ENCODE peak calls at places on chromosome 20, in eight cellular contexts. K is spleen, L is left lung, M is heart left ventricle, V is H9, O is ovary, R is lung, G is SK-N-SH. Y is an unnamed sample.
A peak's percentile ranks its signal among the peaks of the same experiment; 100 is the strongest.

GRCh38 chr20:49928411-49929141 is 7.6 kb upstream of the RNF114 start:
- DNase-seq in M (peak; percentile 81), V (peak; percentile 78), L (peak; percentile 85), K (peak; percentile 90), G (peak; percentile 83), R (peak; percentile 82), O (peak; percentile 75), Y (peak; percentile 80)

GRCh38 chr20:13791562-13792459 is 7.0 kb downstream of the NDUFAF5 start:
- DNase-seq in R (no peak), O (no peak), G (no peak), V (no peak), M (no peak), L (no peak), K (no peak), Y (no peak)

GRCh38 chr20:63053430-63054102 is 46.8 kb upstream of the BHLHE23 start:
- DNase-seq in R (no peak), M (peak; percentile 18), G (no peak), K (peak; percentile 41), L (no peak), O (no peak), V (peak; percentile 27), Y (peak; percentile 13)

GRCh38 chr20:64209148-64209547 is 44.9 kb downstream of the MYT1 start:
- DNase-seq in L (peak; percentile 54), G (no peak), V (no peak), M (no peak), K (no peak), R (no peak), O (no peak), Y (no peak)

GRCh38 chr20:11447371-11448100 is 470.2 kb upstream of the BTBD3 start:
- DNase-seq in O (no peak), M (no peak), R (no peak), V (no peak), G (no peak), K (peak; percentile 47), L (no peak), Y (no peak)

GRCh38 chr20:58188496-58188895 is 40.0 kb downstream of the ANKRD60 start:
- DNase-seq in M (no peak), O (no peak), K (no peak), G (no peak), R (no peak), L (no peak), V (peak; percentile 52), Y (no peak)

GRCh38 chr20:38680492-38681118 is 43.7 kb upstream of the SLC32A1 start:
- DNase-seq in V (peak; percentile 74), R (no peak), G (no peak), L (no peak), O (no peak), M (no peak), K (no peak), Y (no peak)

GRCh38 chr20:11851646-11852045 is 66.0 kb upstream of the BTBD3 start:
- DNase-seq in R (no peak), V (no peak), K (no peak), L (no peak), O (no peak), G (no peak), M (no peak), Y (no peak)

GRCh38 chr20:64256282-64256947 is 867 bp downstream of the PCMTD2 start:
- DNase-seq in L (no peak), M (no peak), R (no peak), K (peak; percentile 70), V (no peak), O (peak; percentile 11), G (no peak), Y (no peak)

GRCh38 chr20:46828471-46828870 is 66.2 kb upstream of the EYA2 start:
- DNase-seq in G (no peak), O (no peak), M (no peak), L (no peak), R (no peak), V (no peak), K (no peak), Y (no peak)

GRCh38 chr20:22288957-22289356 is 295.4 kb downstream of the FOXA2 start:
- DNase-seq in G (no peak), K (no peak), M (no peak), V (no peak), L (no peak), O (no peak), R (no peak), Y (no peak)

GRCh38 chr20:62369508-62370114 is 2.5 kb upstream of the LAMA5 start:
- DNase-seq in O (no peak), L (no peak), M (peak; percentile 54), G (no peak), V (no peak), K (no peak), R (no peak), Y (no peak)

GRCh38 chr20:3823881-3824280 is 3.5 kb downstream of the AP5S1 start:
- DNase-seq in M (peak; percentile 58), G (no peak), K (no peak), R (no peak), O (no peak), L (peak; percentile 73), V (no peak), Y (no peak)

GRCh38 chr20:41141153-41141815 is 3.9 kb downstream of the PLCG1 start:
- DNase-seq in R (no peak), O (no peak), M (peak; percentile 74), L (no peak), V (no peak), G (peak; percentile 32), K (no peak), Y (peak; percentile 50)

GRCh38 chr20:35607003-35607735 is 8.5 kb upstream of the SPAG4 start:
- DNase-seq in V (no peak), M (no peak), G (no peak), R (no peak), L (no peak), K (no peak), O (no peak), Y (no peak)

GRCh38 chr20:50435397-50436051 is 74.7 kb upstream of the PTPN1 start:
- DNase-seq in K (no peak), G (no peak), M (no peak), V (no peak), L (no peak), R (no peak), O (no peak), Y (no peak)

GRCh38 chr20:24771651-24772061 is 177.4 kb upstream of the CST7 start:
- DNase-seq in M (no peak), G (no peak), V (peak; percentile 22), R (no peak), L (peak; percentile 70), O (no peak), K (peak; percentile 69), Y (peak; percentile 22)

GRCh38 chr20:44247676-44248419 is 740 bp downstream of the GDAP1L1 start:
- DNase-seq in L (no peak), K (no peak), V (peak; percentile 86), G (peak; percentile 69), R (no peak), O (peak; percentile 56), M (peak; percentile 71), Y (no peak)

GRCh38 chr20:38325905-38326304 is 20.4 kb upstream of the LBP start:
- DNase-seq in M (no peak), K (no peak), R (no peak), O (no peak), L (no peak), V (no peak), G (no peak), Y (no peak)

GRCh38 chr20:59020938-59021551 is 1.8 kb downstream of the TUBB1 start:
- DNase-seq in R (no peak), G (no peak), L (no peak), K (no peak), V (no peak), O (no peak), M (no peak), Y (no peak)

GRCh38 chr20:16083639-16084280 is 489.5 kb downstream of the KIF16B start:
- DNase-seq in K (no peak), R (no peak), L (no peak), M (no peak), O (no peak), V (no peak), G (no peak), Y (no peak)

GRCh38 chr20:35225319-35226125 is 968 bp upstream of the MMP24 start:
- DNase-seq in L (no peak), M (no peak), K (no peak), O (no peak), R (no peak), V (no peak), G (no peak), Y (no peak)

GRCh38 chr20:36407196-36407733 is 101.1 kb downstream of the DLGAP4 start:
- DNase-seq in R (no peak), G (no peak), L (no peak), K (no peak), O (no peak), V (no peak), M (no peak), Y (no peak)

GRCh38 chr20:9508240-9508661 is 6.1 kb upstream of the LAMP5 start:
- DNase-seq in V (no peak), O (no peak), R (no peak), K (no peak), L (peak; percentile 54), M (no peak), G (no peak), Y (no peak)
- H3K27me3 ChIP-seq in V (peaks cover 49% of the 10 kb centered on the region), O (no peaks in the 10 kb centered on the region), R (peaks cover 15% of the 10 kb centered on the region), K (peaks cover 29% of the 10 kb centered on the region), L (peaks cover 83% of the 10 kb centered on the region), M (peaks cover 83% of the 10 kb centered on the region), G (no peaks in the 10 kb centered on the region), Y (peaks cover 17% of the 10 kb centered on the region)

DNA sequence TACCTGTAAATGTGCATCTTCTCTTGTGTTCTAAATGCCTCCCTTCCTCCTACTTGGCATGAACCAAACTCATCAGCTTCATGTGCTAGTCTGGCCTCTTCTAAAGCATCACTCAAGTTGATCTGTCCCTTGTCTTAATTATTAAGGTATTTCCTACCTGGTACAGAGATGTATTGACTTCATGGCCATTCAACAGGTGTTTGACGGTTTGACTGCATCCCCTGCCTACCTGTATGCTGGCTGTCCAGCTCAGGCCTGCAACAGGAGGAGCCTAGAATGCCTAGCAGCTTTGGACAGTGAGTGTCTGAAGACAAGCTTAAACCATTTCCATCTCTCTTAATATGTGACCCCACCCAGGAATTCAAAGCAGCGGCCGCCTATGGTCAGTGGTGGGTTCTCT is 24.6 kb downstream of the RIN2 start:
- DNase-seq in G (no peak), M (no peak), V (no peak), L (no peak), O (no peak), K (no peak), R (no peak), Y (no peak)
- H3K4me1 ChIP-seq in G (peaks cover 18% of the 10 kb centered on the region), M (peaks cover 74% of the 10 kb centered on the region), V (no peaks in the 10 kb centered on the region), L (peaks cover 34% of the 10 kb centered on the region), O (peaks cover 9% of the 10 kb centered on the region), K (peaks cover 50% of the 10 kb centered on the region), R (peaks cover 14% of the 10 kb centered on the region), Y (no peaks in the 10 kb centered on the region)

GRCh38 chr20:33655164-33655563 is 7.0 kb upstream of the C20orf144 start:
- DNase-seq in G (no peak), R (no peak), M (no peak), K (peak; percentile 34), V (no peak), O (no peak), L (peak; percentile 17), Y (no peak)
- H3K27ac ChIP-seq in G (no peak overlapping the region), R (no peak overlapping the region), M (no peak overlapping the region), K (no peak overlapping the region), V (no peak overlapping the region), O (no peak overlapping the region), L (no peak overlapping the region), Y (no peak overlapping the region)

DNA sequence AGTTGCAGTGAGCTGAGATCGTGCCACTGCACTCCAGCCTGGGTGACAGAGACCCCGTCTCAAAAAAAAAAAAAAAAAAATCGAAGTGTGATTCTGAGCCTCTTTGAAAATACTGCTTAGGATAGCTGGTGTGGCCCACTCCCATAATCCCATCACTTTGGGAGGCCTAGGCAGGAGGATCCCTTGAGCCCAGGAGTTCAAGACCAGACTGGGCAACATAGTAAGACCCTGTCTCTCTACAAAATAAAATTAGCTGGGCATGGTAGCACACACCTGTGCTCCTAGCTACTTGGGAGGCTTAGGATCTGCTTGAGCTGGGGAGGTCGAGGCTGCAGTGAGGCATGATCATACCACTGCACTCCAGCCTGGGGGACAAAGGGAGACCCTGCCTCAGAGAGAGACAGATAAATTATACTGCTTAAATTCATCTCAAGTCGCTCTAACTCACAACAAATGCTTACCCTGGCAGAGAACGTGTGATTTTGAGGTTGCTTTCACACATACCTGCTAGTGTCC is 12.4 kb upstream of the TMC2 start:
- DNase-seq in V (no peak), O (no peak), R (no peak), K (no peak), L (no peak), G (no peak), M (no peak), Y (no peak)
- H3K27me3 ChIP-seq in V (peaks cover 28% of the 10 kb centered on the region), O (no peaks in the 10 kb centered on the region), R (no peaks in the 10 kb centered on the region), K (no peaks in the 10 kb centered on the region), L (peaks cover 20% of the 10 kb centered on the region), G (no peaks in the 10 kb centered on the region), M (no peaks in the 10 kb centered on the region), Y (no peaks in the 10 kb centered on the region)